ENCODE peak calls at places on chromosomes 1 and 21, in five cellular contexts. S is aorta, K is spleen, P is left ventricle myocardium inferior, T is heart left ventricle. H is an unnamed sample.
A peak's percentile ranks its signal among the peaks of the same experiment; 100 is the strongest.

GRCh38 chr1:189150624-189151023 is 1327.0 kb downstream of the BRINP3 start:
- DNase-seq in K (no peak), S (no peak), P (no peak), T (no peak), H (no peak)

GRCh38 chr1:199742547-199742946 is 285.0 kb upstream of the NR5A2 start:
- DNase-seq in S (no peak), P (no peak), T (no peak), K (no peak), H (no peak)

GRCh38 chr1:166903232-166903631 is 27.2 kb upstream of the TADA1 start:
- DNase-seq in T (no peak), K (no peak), S (no peak), P (no peak), H (no peak)

GRCh38 chr1:68104155-68104554 is 53.7 kb upstream of the DIRAS3 start:
- DNase-seq in P (no peak), K (no peak), T (no peak), S (no peak), H (no peak)

GRCh38 chr21:20404915-20405314 is 593.3 kb upstream of the NCAM2 start:
- DNase-seq in T (no peak), K (no peak), P (no peak), S (no peak), H (no peak)

GRCh38 chr1:193846411-193846810 is 660.0 kb upstream of the B3GALT2 start:
- DNase-seq in T (no peak), P (no peak), S (no peak), K (no peak), H (no peak)

GRCh38 chr1:32703479-32704291 is 1.1 kb upstream of the SYNC start:
- DNase-seq in T (peak; percentile 73), P (peak; percentile 37), K (peak; percentile 64), S (peak; percentile 85), H (no peak)

GRCh38 chr1:211331011-211331709 is 4.5 kb downstream of the TRAF5 start:
- DNase-seq in P (no peak), S (no peak), T (no peak), K (no peak), H (no peak)

DNA sequence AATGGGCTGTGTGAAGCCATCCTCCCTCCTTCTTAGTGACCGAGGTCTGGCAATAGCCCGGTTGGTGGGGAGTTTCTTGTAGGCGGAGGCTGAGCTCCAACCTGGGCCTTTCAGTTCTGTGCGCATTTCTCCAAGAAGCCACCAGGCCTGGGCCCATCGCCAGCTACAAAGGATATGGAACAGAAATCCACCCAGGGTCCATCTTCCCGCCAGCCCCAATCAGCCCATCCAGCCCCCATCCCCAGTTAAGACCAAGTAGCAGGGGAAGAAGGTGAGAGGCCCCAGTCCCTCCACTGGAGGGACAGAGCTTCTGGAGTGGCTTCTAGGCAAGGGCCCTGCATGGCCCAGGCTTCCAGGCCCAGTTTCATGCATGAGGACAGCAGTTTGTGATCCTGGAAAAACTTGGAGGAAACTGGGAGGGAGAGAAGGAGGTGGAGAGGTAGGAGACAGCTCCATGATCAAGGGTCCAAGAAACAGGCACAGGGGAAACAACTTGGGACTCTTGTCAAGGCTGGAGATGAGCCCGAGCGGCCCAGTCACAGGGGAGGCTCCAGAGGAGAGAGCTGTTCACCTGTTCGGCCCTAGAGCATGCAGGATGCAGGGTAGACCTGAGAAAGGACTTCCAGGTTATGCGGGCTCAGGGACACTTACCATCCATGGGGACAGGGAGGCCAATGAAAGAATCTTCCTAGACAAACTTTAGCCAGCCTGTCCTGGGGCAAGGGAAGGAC is 261.2 kb downstream of the PTPRU start:
- DNase-seq in P (no peak), T (no peak), S (no peak), K (peak; percentile 48), H (no peak)
- H3K27ac ChIP-seq in P (no peak overlapping the region), T (no peak overlapping the region), S (no peak overlapping the region), K (no peak overlapping the region), H (no peak overlapping the region)

DNA sequence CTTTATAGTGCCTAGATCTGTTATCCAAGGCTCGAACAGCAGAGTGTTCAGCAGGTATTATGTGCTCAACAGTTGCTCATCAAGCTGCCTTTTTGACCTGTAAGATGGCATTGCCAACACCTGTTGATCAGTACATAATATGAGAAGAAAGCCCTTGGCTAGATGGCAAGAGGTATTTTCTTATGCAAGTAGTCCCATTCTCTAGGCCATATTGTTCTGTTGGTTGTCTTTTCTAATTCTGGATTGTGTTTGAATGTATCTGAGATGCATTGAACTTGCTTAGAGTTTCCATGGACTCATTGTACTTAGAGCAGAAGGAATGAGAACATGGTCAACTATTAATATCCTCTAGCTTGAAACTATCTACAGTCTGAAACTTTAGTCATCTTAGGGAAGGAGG is 57.4 kb downstream of the LRRC8D start:
- DNase-seq in K (no peak), P (no peak), T (no peak), S (no peak), H (no peak)
- H3K27ac ChIP-seq in K (no peak overlapping the region), P (peak overlapping the region; percentile 35), T (no peak overlapping the region), S (no peak overlapping the region), H (peak overlapping the region; percentile 8)

DNA sequence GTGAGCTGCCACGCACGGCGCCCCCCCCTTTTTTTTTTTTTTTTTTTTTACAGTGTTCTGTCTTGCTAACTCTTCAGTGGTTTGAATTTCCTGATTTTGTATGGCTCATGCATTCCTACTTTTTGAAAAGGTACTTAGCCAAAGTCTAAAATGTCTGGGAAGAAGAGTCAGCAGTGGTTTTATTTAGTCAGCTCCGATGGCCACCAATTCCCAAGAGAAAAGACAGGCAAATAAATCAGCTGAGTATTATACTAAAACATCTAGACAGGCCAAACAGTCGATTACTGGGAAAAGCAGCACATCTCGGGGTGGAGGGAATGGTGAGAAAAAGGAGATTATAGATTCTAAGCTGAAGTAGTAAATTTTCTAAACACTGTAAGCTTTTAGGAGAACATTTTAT is 192.5 kb upstream of the ZRANB2 start:
- DNase-seq in T (no peak), S (no peak), P (no peak), K (no peak), H (no peak)
- H3K27ac ChIP-seq in T (no peak overlapping the region), S (no peak overlapping the region), P (no peak overlapping the region), K (no peak overlapping the region), H (no peak overlapping the region)

GRCh38 chr1:16195518-16195905 is 16.9 kb downstream of the ARHGEF19 start:
- DNase-seq in S (no peak), P (no peak), T (no peak), K (no peak), H (no peak)

GRCh38 chr1:16189921-16190499 is 22.4 kb downstream of the ARHGEF19 start:
- DNase-seq in S (no peak), P (no peak), T (no peak), K (no peak), H (peak; percentile 28)

GRCh38 chr1:16191309-16191708 is 21.1 kb downstream of the ARHGEF19 start:
- DNase-seq in T (no peak), K (no peak), P (no peak), S (no peak), H (no peak)

GRCh38 chr1:16189003-16189402 is 23.4 kb downstream of the ARHGEF19 start:
- DNase-seq in K (no peak), T (no peak), P (no peak), S (no peak), H (no peak)

GRCh38 chr1:16191916-16192545 is 20.4 kb downstream of the ARHGEF19 start:
- DNase-seq in S (no peak), P (no peak), T (no peak), K (no peak), H (no peak)
- H3K27ac ChIP-seq in S (no peak overlapping the region), P (no peak overlapping the region), T (no peak overlapping the region), K (no peak overlapping the region), H (no peak overlapping the region)

DNA sequence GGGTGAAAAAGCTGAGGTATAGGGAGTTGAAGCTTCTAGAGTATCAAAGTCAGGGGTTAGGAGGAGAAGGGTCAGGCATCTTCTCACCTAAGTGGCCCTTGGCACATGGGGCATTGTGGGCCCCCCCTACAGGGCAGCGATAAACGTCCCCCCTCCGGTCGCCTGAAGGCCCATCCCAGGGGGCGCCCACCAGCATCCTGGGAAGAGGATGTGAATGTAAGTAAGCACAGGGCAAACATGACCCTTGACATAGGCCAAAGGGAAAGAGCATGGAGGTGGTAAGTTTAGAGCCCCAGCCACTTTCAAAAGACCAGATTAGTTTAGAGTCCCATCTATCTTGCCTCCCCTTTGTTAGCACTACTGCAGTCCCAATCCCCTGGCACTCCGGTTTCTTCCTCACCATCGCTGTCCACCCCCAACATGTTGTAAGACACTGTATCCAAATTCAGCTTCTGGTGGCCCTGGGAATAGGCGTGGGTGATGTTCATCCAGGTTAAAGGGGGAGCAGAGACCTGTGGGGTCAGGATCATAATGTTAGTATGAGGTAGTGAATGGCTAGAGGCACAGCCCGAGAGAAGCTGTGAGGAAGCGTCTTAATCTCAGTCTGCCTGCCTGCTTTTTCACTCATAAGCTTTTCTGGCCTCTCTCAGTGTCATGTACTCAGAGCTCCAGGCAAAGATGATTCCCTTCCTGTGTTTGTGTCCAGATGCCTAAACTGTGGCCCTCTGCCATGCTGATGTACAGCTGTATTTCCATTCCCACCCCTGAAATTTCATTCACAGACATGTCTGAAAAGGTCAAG is 2.7 kb downstream of the ITGA10 start:
- DNase-seq in K (no peak), P (no peak), S (no peak), T (no peak), H (no peak)
- H3K27ac ChIP-seq in K (no peak overlapping the region), P (peak overlapping the region; percentile 70), S (peak overlapping the region; percentile 69), T (peak overlapping the region; percentile 41), H (no peak overlapping the region)

DNA sequence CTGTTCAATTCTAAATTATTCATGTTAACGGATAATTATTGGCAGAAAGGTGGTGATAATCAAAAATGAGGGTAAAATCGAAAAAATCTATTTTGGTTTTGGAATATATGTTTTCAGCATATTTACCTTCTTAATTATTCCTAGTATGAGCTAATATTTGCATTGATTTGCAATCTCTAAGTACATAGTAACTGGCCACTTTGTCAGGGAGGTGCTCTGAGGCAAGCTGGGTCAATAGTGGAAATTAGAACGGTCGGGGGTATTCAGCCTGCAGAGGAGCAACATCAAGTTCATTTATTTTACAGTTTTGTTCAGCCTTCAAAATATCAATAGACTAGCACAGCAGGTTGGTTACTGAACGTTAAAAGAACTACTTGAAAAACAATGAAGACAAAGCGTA is 1.8 kb downstream of the OTUD7B start:
- DNase-seq in K (no peak), P (no peak), S (no peak), T (no peak), H (no peak)
- H3K27ac ChIP-seq in K (no peak overlapping the region), P (peak overlapping the region; percentile 95), S (no peak overlapping the region), T (no peak overlapping the region), H (peak overlapping the region; percentile 96)

H was measured in substantia nigra.